ENCODE peak calls at places on chromosomes 7 and 10, in six cellular contexts. One of them, this sample, is unnamed.

GRCh38 chr7:155560982-155561686 is 14.8 kb upstream of the CNPY1 start:
- DNase-seq in A172: no peak
- DNase-seq in AG04449: no peak
- DNase-seq in hepatic stellate cell: no peak
- DNase-seq in PC-9: no peak
- DNase-seq in NCI-H510A: no peak
- DNase-seq in this sample: peak

GRCh38 chr7:28536259-28536658 is 123.9 kb downstream of the CREB5 start:
- DNase-seq in A172: no peak
- DNase-seq in AG04449: no peak
- DNase-seq in hepatic stellate cell: peak
- DNase-seq in PC-9: peak
- DNase-seq in NCI-H510A: no peak
- DNase-seq in this sample: no peak

GRCh38 chr7:75727881-75728592 is 10.7 kb downstream of the HIP1 start:
- DNase-seq in A172: peak
- DNase-seq in AG04449: no peak
- DNase-seq in hepatic stellate cell: no peak
- DNase-seq in PC-9: peak
- DNase-seq in NCI-H510A: no peak
- DNase-seq in this sample: peak

GRCh38 chr10:132539431-132539839 is 1.8 kb downstream of the INPP5A start:
- DNase-seq in A172: no peak
- DNase-seq in AG04449: no peak
- DNase-seq in hepatic stellate cell: no peak
- DNase-seq in PC-9: no peak
- DNase-seq in NCI-H510A: no peak
- DNase-seq in this sample: peak

GRCh38 chr10:131149586-131149985 is 161.9 kb downstream of the TCERG1L start:
- DNase-seq in A172: no peak
- DNase-seq in AG04449: no peak
- DNase-seq in hepatic stellate cell: no peak
- DNase-seq in PC-9: no peak
- DNase-seq in NCI-H510A: no peak
- DNase-seq in this sample: no peak

GRCh38 chr10:75599875-75600648 is 168.6 kb downstream of the LRMDA start:
- DNase-seq in A172: no peak
- DNase-seq in AG04449: no peak
- DNase-seq in hepatic stellate cell: no peak
- DNase-seq in PC-9: no peak
- DNase-seq in NCI-H510A: no peak
- DNase-seq in this sample: no peak

GRCh38 chr10:97713828-97714400 is 384 bp downstream of the MARVELD1 start:
- DNase-seq in A172: peak
- DNase-seq in AG04449: no peak
- DNase-seq in hepatic stellate cell: peak
- DNase-seq in PC-9: peak
- DNase-seq in NCI-H510A: peak
- DNase-seq in this sample: peak

GRCh38 chr10:46223626-46224413 is 63.0 kb upstream of the ANTXRL start:
- DNase-seq in A172: no peak
- DNase-seq in AG04449: no peak
- DNase-seq in hepatic stellate cell: no peak
- DNase-seq in PC-9: no peak
- DNase-seq in NCI-H510A: no peak
- DNase-seq in this sample: peak

GRCh38 chr10:16964571-16965241 is 147.5 kb upstream of the RSU1 start:
- DNase-seq in A172: no peak
- DNase-seq in AG04449: no peak
- DNase-seq in hepatic stellate cell: no peak
- DNase-seq in PC-9: no peak
- DNase-seq in NCI-H510A: no peak
- DNase-seq in this sample: no peak

GRCh38 chr10:110162749-110163148 is 44.7 kb upstream of the MXI1 start:
- DNase-seq in A172: no peak
- DNase-seq in AG04449: no peak
- DNase-seq in hepatic stellate cell: no peak
- DNase-seq in PC-9: no peak
- DNase-seq in NCI-H510A: no peak
- DNase-seq in this sample: no peak

GRCh38 chr10:124059552-124059951 is 33.8 kb downstream of the CHST15 start:
- DNase-seq in A172: no peak
- DNase-seq in AG04449: no peak
- DNase-seq in hepatic stellate cell: no peak
- DNase-seq in PC-9: no peak
- DNase-seq in NCI-H510A: no peak
- DNase-seq in this sample: no peak

GRCh38 chr7:149748223-149748874 is 25.0 kb downstream of the ZNF467 start:
- DNase-seq in A172: no peak
- DNase-seq in AG04449: no peak
- DNase-seq in hepatic stellate cell: no peak
- DNase-seq in PC-9: no peak
- DNase-seq in NCI-H510A: no peak
- DNase-seq in this sample: no peak

GRCh38 chr10:85139124-85139523 is 810.7 kb downstream of the CCSER2 start:
- DNase-seq in A172: no peak
- DNase-seq in AG04449: no peak
- DNase-seq in hepatic stellate cell: no peak
- DNase-seq in PC-9: no peak
- DNase-seq in NCI-H510A: no peak
- DNase-seq in this sample: no peak

GRCh38 chr7:116970148-116970910 is 17.0 kb downstream of the ST7 start:
- DNase-seq in A172: no peak
- DNase-seq in AG04449: no peak
- DNase-seq in hepatic stellate cell: no peak
- DNase-seq in PC-9: no peak
- DNase-seq in NCI-H510A: no peak
- DNase-seq in this sample: no peak

GRCh38 chr10:112515126-112515525 is 68.1 kb downstream of the VTI1A start:
- DNase-seq in A172: no peak
- DNase-seq in AG04449: no peak
- DNase-seq in hepatic stellate cell: no peak
- DNase-seq in PC-9: no peak
- DNase-seq in NCI-H510A: no peak
- DNase-seq in this sample: no peak

GRCh38 chr7:52077571-52077970 is 761.0 kb upstream of the COBL start:
- DNase-seq in A172: no peak
- DNase-seq in AG04449: no peak
- DNase-seq in hepatic stellate cell: no peak
- DNase-seq in PC-9: no peak
- DNase-seq in NCI-H510A: no peak
- DNase-seq in this sample: no peak

GRCh38 chr10:22630229-22631174 is 83.9 kb downstream of the PIP4K2A start:
- DNase-seq in A172: peak
- DNase-seq in AG04449: peak
- DNase-seq in hepatic stellate cell: peak
- DNase-seq in PC-9: no peak
- DNase-seq in NCI-H510A: no peak
- DNase-seq in this sample: no peak

GRCh38 chr7:83633516-83633915 is 15.4 kb downstream of the SEMA3E start:
- DNase-seq in A172: no peak
- DNase-seq in AG04449: no peak
- DNase-seq in hepatic stellate cell: no peak
- DNase-seq in PC-9: no peak
- DNase-seq in NCI-H510A: no peak
- DNase-seq in this sample: no peak

GRCh38 chr7:147858421-147858820 is 732.1 kb upstream of the C7orf33 start:
- DNase-seq in A172: no peak
- DNase-seq in AG04449: no peak
- DNase-seq in hepatic stellate cell: no peak
- DNase-seq in PC-9: no peak
- DNase-seq in NCI-H510A: no peak
- DNase-seq in this sample: no peak

GRCh38 chr7:20199015-20199737 is 18.0 kb downstream of the MACC1 start:
- DNase-seq in A172: peak
- DNase-seq in AG04449: no peak
- DNase-seq in hepatic stellate cell: no peak
- DNase-seq in PC-9: peak
- DNase-seq in NCI-H510A: peak
- DNase-seq in this sample: peak

GRCh38 chr10:120493411-120494312 is 36.6 kb downstream of the PLPP4 start:
- DNase-seq in A172: no peak
- DNase-seq in AG04449: no peak
- DNase-seq in hepatic stellate cell: no peak
- DNase-seq in PC-9: no peak
- DNase-seq in NCI-H510A: no peak
- DNase-seq in this sample: no peak

GRCh38 chr10:27687326-27687725 is 58.3 kb downstream of the MKX start:
- DNase-seq in A172: no peak
- DNase-seq in AG04449: no peak
- DNase-seq in hepatic stellate cell: no peak
- DNase-seq in PC-9: no peak
- DNase-seq in NCI-H510A: no peak
- DNase-seq in this sample: no peak

GRCh38 chr7:55409474-55410225 is 44.5 kb downstream of the LANCL2 start:
- DNase-seq in A172: no peak
- DNase-seq in AG04449: no peak
- DNase-seq in hepatic stellate cell: peak
- DNase-seq in PC-9: no peak
- DNase-seq in NCI-H510A: peak
- DNase-seq in this sample: no peak

GRCh38 chr7:128165927-128166420 is 75.1 kb upstream of the LEP start:
- DNase-seq in A172: no peak
- DNase-seq in AG04449: no peak
- DNase-seq in hepatic stellate cell: no peak
- DNase-seq in PC-9: no peak
- DNase-seq in NCI-H510A: no peak
- DNase-seq in this sample: no peak

GRCh38 chr10:46229144-46229563 is 57.6 kb upstream of the ANTXRL start:
- DNase-seq in A172: peak
- DNase-seq in AG04449: no peak
- DNase-seq in hepatic stellate cell: no peak
- DNase-seq in PC-9: peak
- DNase-seq in NCI-H510A: no peak
- DNase-seq in this sample: no peak

GRCh38 chr7:106283831-106284515 is 810 bp downstream of the NAMPT start:
- DNase-seq in A172: peak
- DNase-seq in AG04449: no peak
- DNase-seq in hepatic stellate cell: peak
- DNase-seq in PC-9: peak
- DNase-seq in NCI-H510A: peak
- DNase-seq in this sample: peak

GRCh38 chr10:86299562-86299961 is 67.0 kb downstream of the GRID1 start:
- DNase-seq in A172: no peak
- DNase-seq in AG04449: no peak
- DNase-seq in hepatic stellate cell: no peak
- DNase-seq in PC-9: no peak
- DNase-seq in NCI-H510A: no peak
- DNase-seq in this sample: no peak

GRCh38 chr7:97269741-97270140 is 152.2 kb downstream of the SDHAF3 start:
- DNase-seq in A172: no peak
- DNase-seq in AG04449: no peak
- DNase-seq in hepatic stellate cell: no peak
- DNase-seq in PC-9: no peak
- DNase-seq in NCI-H510A: no peak
- DNase-seq in this sample: no peak

GRCh38 chr10:92562424-92562823 is 11.5 kb downstream of the IDE start:
- DNase-seq in A172: no peak
- DNase-seq in AG04449: no peak
- DNase-seq in hepatic stellate cell: no peak
- DNase-seq in PC-9: no peak
- DNase-seq in NCI-H510A: no peak
- DNase-seq in this sample: no peak

GRCh38 chr10:33265621-33266020 is 68.8 kb downstream of the NRP1 start:
- DNase-seq in A172: no peak
- DNase-seq in AG04449: no peak
- DNase-seq in hepatic stellate cell: no peak
- DNase-seq in PC-9: no peak
- DNase-seq in NCI-H510A: no peak
- DNase-seq in this sample: no peak

GRCh38 chr10:133355266-133355665 is 2.6 kb downstream of the FUOM start:
- DNase-seq in A172: no peak
- DNase-seq in AG04449: no peak
- DNase-seq in hepatic stellate cell: no peak
- DNase-seq in PC-9: no peak
- DNase-seq in NCI-H510A: no peak
- DNase-seq in this sample: no peak

GRCh38 chr7:137130751-137131158 is 212.8 kb downstream of the PTN start:
- DNase-seq in A172: peak
- DNase-seq in AG04449: no peak
- DNase-seq in hepatic stellate cell: no peak
- DNase-seq in PC-9: peak
- DNase-seq in NCI-H510A: no peak
- DNase-seq in this sample: no peak

GRCh38 chr10:60958892-60959601 is 15.1 kb upstream of the RHOBTB1 start:
- DNase-seq in A172: peak
- DNase-seq in AG04449: no peak
- DNase-seq in hepatic stellate cell: no peak
- DNase-seq in PC-9: no peak
- DNase-seq in NCI-H510A: no peak
- DNase-seq in this sample: no peak

GRCh38 chr7:140593583-140593982 is 47.0 kb downstream of the DENND2A start:
- DNase-seq in A172: no peak
- DNase-seq in AG04449: no peak
- DNase-seq in hepatic stellate cell: no peak
- DNase-seq in PC-9: no peak
- DNase-seq in NCI-H510A: no peak
- DNase-seq in this sample: no peak